ENCODE peak calls at places on chromosomes 13 and 19, in four cellular contexts. Z is NCI-H2029; E is HL-60; T is activated naive CD4-positive, alpha-beta T cell treated with anti-CD3 and anti-CD28 coated beads for 36 hours. D is an unnamed sample.

GRCh38 chr19:22144394-22144793 is 52.4 kb downstream of the ZNF676 start:
- DNase-seq in Z (no peak), E (peak), T (peak), D (no peak)

GRCh38 chr13:112859128-112859816 is 109.7 kb upstream of the MCF2L start:
- DNase-seq in Z (no peak), E (no peak), T (no peak), D (no peak)

GRCh38 chr19:41792513-41793413 is 3.6 kb upstream of the CEACAM3 start:
- DNase-seq in Z (peak), E (peak), T (peak), D (no peak)

GRCh38 chr19:29887498-29887897 is 54.5 kb upstream of the URI1 start:
- DNase-seq in Z (no peak), E (peak), T (no peak), D (no peak)

GRCh38 chr13:32408999-32409313 is 19.0 kb downstream of the N4BP2L1 start:
- DNase-seq in Z (peak), E (no peak), T (no peak), D (no peak)

GRCh38 chr19:50025794-50026549 is at the start of gene ZNF473:
- DNase-seq in Z (peak), E (peak), T (peak), D (peak)

GRCh38 chr19:54203151-54203611 is 2.5 kb downstream of the RPS9 start:
- DNase-seq in Z (no peak), E (no peak), T (no peak), D (no peak)

GRCh38 chr13:98535501-98536357 is 41.2 kb downstream of the STK24 start:
- DNase-seq in Z (no peak), E (no peak), T (no peak), D (no peak)

GRCh38 chr19:13526552-13526951 is 20.3 kb upstream of the CACNA1A start:
- DNase-seq in Z (no peak), E (peak), T (peak), D (no peak)